ENCODE peak calls at places on chromosomes 16 and 17, in five cellular contexts. E is T-helper 2 cell, T is NCI-H1105, L is cerebellar cortex, X is Karpas-422. A is an unnamed sample.

GRCh38 chr16:58339452-58339938 is 44.7 kb upstream of the PRSS54 start:
- DNase-seq in E (no peak), T (no peak), L (peak), X (no peak), A (no peak)

GRCh38 chr16:65413861-65414260 is 292.0 kb upstream of the CDH11 start:
- DNase-seq in E (no peak), T (no peak), L (no peak), X (no peak), A (peak)

GRCh38 chr16:59573528-59574271 is 839.6 kb upstream of the GOT2 start:
- DNase-seq in E (no peak), T (no peak), L (no peak), X (no peak), A (peak)

GRCh38 chr16:24609740-24610420 is 70.5 kb downstream of the RBBP6 start:
- DNase-seq in E (no peak), T (peak), L (peak), X (no peak), A (peak)

GRCh38 chr17:9309216-9309615 is 266.4 kb downstream of the STX8 start:
- DNase-seq in E (no peak), T (no peak), L (no peak), X (no peak), A (no peak)

GRCh38 chr17:13337864-13338371 is 263.8 kb downstream of the HS3ST3A1 start:
- DNase-seq in E (no peak), T (peak), L (peak), X (peak), A (peak)

GRCh38 chr17:63995626-63996025 is 2.5 kb upstream of the PRR29 start:
- DNase-seq in E (no peak), T (no peak), L (no peak), X (no peak), A (no peak)

GRCh38 chr16:78684655-78685400 is 585.4 kb downstream of the WWOX start:
- DNase-seq in E (no peak), T (no peak), L (no peak), X (no peak), A (no peak)

GRCh38 chr16:15653227-15653626 is 3.2 kb downstream of the NDE1 start:
- DNase-seq in E (no peak), T (no peak), L (no peak), X (no peak), A (peak)